ENCODE peak calls at places on chromosomes 13 and 19, in six cellular contexts. One of them, this sample, is unnamed.

GRCh38 chr13:25839356-25839755 is 212.5 kb downstream of the SHISA2 start:
- DNase-seq in A549: no peak
- DNase-seq in HepG2: no peak
- DNase-seq in K562: no peak
- DNase-seq in endothelial cell of umbilical vein: no peak
- DNase-seq in GM12878: no peak
- DNase-seq in this sample: no peak

GRCh38 chr19:40633207-40633606 is 32.0 kb downstream of the LTBP4 start:
- DNase-seq in A549: no peak
- DNase-seq in HepG2: peak; percentile 25
- DNase-seq in K562: no peak
- DNase-seq in endothelial cell of umbilical vein: no peak
- DNase-seq in GM12878: no peak
- DNase-seq in this sample: no peak

GRCh38 chr13:68523838-68524424 is 1293.8 kb upstream of the PCDH9 start:
- DNase-seq in A549: no peak
- DNase-seq in HepG2: no peak
- DNase-seq in K562: no peak
- DNase-seq in endothelial cell of umbilical vein: no peak
- DNase-seq in GM12878: no peak
- DNase-seq in this sample: no peak

GRCh38 chr19:12656899-12657571 is 9.5 kb downstream of the MAN2B1 start:
- DNase-seq in A549: no peak
- DNase-seq in HepG2: no peak
- DNase-seq in K562: peak; percentile 85
- DNase-seq in endothelial cell of umbilical vein: no peak
- DNase-seq in GM12878: no peak
- DNase-seq in this sample: no peak

GRCh38 chr19:5969476-5969875 is 8.5 kb downstream of the RANBP3 start:
- DNase-seq in A549: no peak
- DNase-seq in HepG2: no peak
- DNase-seq in K562: no peak
- DNase-seq in endothelial cell of umbilical vein: no peak
- DNase-seq in GM12878: no peak
- DNase-seq in this sample: no peak

GRCh38 chr13:48192536-48192935 is 40.5 kb upstream of the ITM2B start:
- DNase-seq in A549: no peak
- DNase-seq in HepG2: no peak
- DNase-seq in K562: no peak
- DNase-seq in endothelial cell of umbilical vein: no peak
- DNase-seq in GM12878: no peak
- DNase-seq in this sample: no peak

GRCh38 chr19:3855321-3855720 is 13.5 kb downstream of the ZFR2 start:
- DNase-seq in A549: peak; percentile 11
- DNase-seq in HepG2: peak; percentile 76
- DNase-seq in K562: no peak
- DNase-seq in endothelial cell of umbilical vein: no peak
- DNase-seq in GM12878: no peak
- DNase-seq in this sample: no peak

GRCh38 chr13:113651511-113652403 is 6.2 kb downstream of the ATP4B start:
- DNase-seq in A549: no peak
- DNase-seq in HepG2: no peak
- DNase-seq in K562: no peak
- DNase-seq in endothelial cell of umbilical vein: no peak
- DNase-seq in GM12878: no peak
- DNase-seq in this sample: no peak

GRCh38 chr19:784541-784940 is 12.7 kb upstream of the PTBP1 start:
- DNase-seq in A549: peak; percentile 61
- DNase-seq in HepG2: no peak
- DNase-seq in K562: no peak
- DNase-seq in endothelial cell of umbilical vein: no peak
- DNase-seq in GM12878: no peak
- DNase-seq in this sample: no peak

GRCh38 chr13:93230466-93230865 is 3.9 kb downstream of the GPC6 start:
- DNase-seq in A549: no peak
- DNase-seq in HepG2: peak; percentile 55
- DNase-seq in K562: no peak
- DNase-seq in endothelial cell of umbilical vein: no peak
- DNase-seq in GM12878: no peak
- DNase-seq in this sample: no peak

GRCh38 chr13:33033361-33033812 is 17.2 kb downstream of the KL start:
- DNase-seq in A549: no peak
- DNase-seq in HepG2: no peak
- DNase-seq in K562: no peak
- DNase-seq in endothelial cell of umbilical vein: no peak
- DNase-seq in GM12878: no peak
- DNase-seq in this sample: peak; percentile 41

GRCh38 chr13:79870123-79870522 is 389.2 kb downstream of the NDFIP2 start:
- DNase-seq in A549: no peak
- DNase-seq in HepG2: no peak
- DNase-seq in K562: no peak
- DNase-seq in endothelial cell of umbilical vein: peak; percentile 68
- DNase-seq in GM12878: no peak
- DNase-seq in this sample: no peak

GRCh38 chr13:93655132-93655531 is 428.5 kb downstream of the GPC6 start:
- DNase-seq in A549: no peak
- DNase-seq in HepG2: no peak
- DNase-seq in K562: no peak
- DNase-seq in endothelial cell of umbilical vein: no peak
- DNase-seq in GM12878: no peak
- DNase-seq in this sample: no peak

GRCh38 chr13:20035130-20035529 is 76.6 kb downstream of the ZMYM2 start:
- DNase-seq in A549: peak; percentile 26
- DNase-seq in HepG2: no peak
- DNase-seq in K562: no peak
- DNase-seq in endothelial cell of umbilical vein: no peak
- DNase-seq in GM12878: no peak
- DNase-seq in this sample: no peak

GRCh38 chr19:7722231-7722651 is 9.7 kb downstream of the CLEC4G start:
- DNase-seq in A549: no peak
- DNase-seq in HepG2: no peak
- DNase-seq in K562: no peak
- DNase-seq in endothelial cell of umbilical vein: no peak
- DNase-seq in GM12878: peak; percentile 70
- DNase-seq in this sample: no peak

GRCh38 chr13:35356572-35356971 is 119.9 kb downstream of the MAB21L1 start:
- DNase-seq in A549: no peak
- DNase-seq in HepG2: no peak
- DNase-seq in K562: no peak
- DNase-seq in endothelial cell of umbilical vein: peak; percentile 80
- DNase-seq in GM12878: no peak
- DNase-seq in this sample: peak; percentile 84

GRCh38 chr19:40803857-40804782 is 5.1 kb downstream of the EGLN2 start:
- DNase-seq in A549: no peak
- DNase-seq in HepG2: peak; percentile 52
- DNase-seq in K562: no peak
- DNase-seq in endothelial cell of umbilical vein: no peak
- DNase-seq in GM12878: peak; percentile 57
- DNase-seq in this sample: peak; percentile 34

GRCh38 chr19:35959040-35959967 is 23.1 kb downstream of the LRFN3 start:
- DNase-seq in A549: no peak
- DNase-seq in HepG2: no peak
- DNase-seq in K562: peak; percentile 57
- DNase-seq in endothelial cell of umbilical vein: no peak
- DNase-seq in GM12878: no peak
- DNase-seq in this sample: no peak
- TF ChIP-seq MAX in A549: no peak
- TF ChIP-seq MAX in HepG2: no peak
- TF ChIP-seq MAX in K562: no peak
- TF ChIP-seq MAX in endothelial cell of umbilical vein: no peak
- TF ChIP-seq MAX in GM12878: no peak
- TF ChIP-seq MAX in this sample: no peak

DNA sequence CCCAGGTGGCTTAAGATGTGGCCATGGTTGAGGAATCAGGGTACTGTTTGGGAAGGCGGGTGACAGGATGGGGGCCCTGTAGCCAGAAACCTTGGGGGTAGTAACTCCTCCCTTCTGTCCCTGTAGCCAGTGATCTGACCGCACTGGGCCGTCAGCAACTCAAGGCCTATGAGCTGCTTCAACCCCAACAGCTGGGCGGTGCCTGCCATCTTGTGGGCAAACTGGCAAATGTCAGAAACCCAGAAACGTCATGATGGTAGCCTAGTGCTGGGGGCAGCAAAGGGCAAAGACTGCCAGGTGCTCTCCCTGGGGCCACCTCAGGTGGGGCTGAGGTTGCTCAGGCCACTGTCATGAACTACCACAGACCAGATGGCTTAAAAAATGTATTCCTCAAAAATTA is 3.5 kb downstream of the COPE start:
- DNase-seq in A549: peak; percentile 68
- DNase-seq in HepG2: peak; percentile 54
- DNase-seq in K562: no peak
- DNase-seq in endothelial cell of umbilical vein: peak; percentile 55
- DNase-seq in GM12878: no peak
- DNase-seq in this sample: peak; percentile 70
- TF ChIP-seq MYC in A549: no peak
- TF ChIP-seq MYC in HepG2: peak; percentile 21
- TF ChIP-seq MYC in K562: no peak
- TF ChIP-seq MYC in endothelial cell of umbilical vein: no peak
- TF ChIP-seq MYC in GM12878: no peak
- TF ChIP-seq MYC in this sample: no peak

GRCh38 chr19:58409010-58409790 is 751 bp downstream of the ZNF584 start:
- DNase-seq in A549: peak; percentile 66
- DNase-seq in HepG2: no peak
- DNase-seq in K562: no peak
- DNase-seq in endothelial cell of umbilical vein: peak; percentile 34
- DNase-seq in GM12878: no peak
- DNase-seq in this sample: peak; percentile 66

GRCh38 chr19:58407658-58408151 is 744 bp upstream of the ZNF584 start:
- DNase-seq in A549: no peak
- DNase-seq in HepG2: peak; percentile 57
- DNase-seq in K562: no peak
- DNase-seq in endothelial cell of umbilical vein: no peak
- DNase-seq in GM12878: no peak
- DNase-seq in this sample: no peak

GRCh38 chr19:58408152-58409009 is at the start of gene ZNF584:
- DNase-seq in A549: peak; percentile 96
- DNase-seq in HepG2: peak; percentile 89
- DNase-seq in K562: peak; percentile 94
- DNase-seq in endothelial cell of umbilical vein: peak; percentile 94
- DNase-seq in GM12878: peak; percentile 60
- DNase-seq in this sample: peak; percentile 98

GRCh38 chr19:58401825-58402433 is 6.5 kb downstream of the RNF225 start:
- DNase-seq in A549: no peak
- DNase-seq in HepG2: no peak
- DNase-seq in K562: peak; percentile 16
- DNase-seq in endothelial cell of umbilical vein: no peak
- DNase-seq in GM12878: no peak
- DNase-seq in this sample: no peak

GRCh38 chr19:58406818-58407657 is 1.4 kb upstream of the ZNF584 start:
- DNase-seq in A549: peak; percentile 60
- DNase-seq in HepG2: peak; percentile 58
- DNase-seq in K562: no peak
- DNase-seq in endothelial cell of umbilical vein: no peak
- DNase-seq in GM12878: no peak
- DNase-seq in this sample: peak; percentile 47
- H3K4me3 ChIP-seq in A549: peak overlapping the region; percentile 96
- H3K4me3 ChIP-seq in HepG2: peak overlapping the region; percentile 95
- H3K4me3 ChIP-seq in K562: peak overlapping the region; percentile 87
- H3K4me3 ChIP-seq in endothelial cell of umbilical vein: no peak overlapping the region
- H3K4me3 ChIP-seq in GM12878: peak overlapping the region; percentile 90
- H3K4me3 ChIP-seq in this sample: peak overlapping the region; percentile 69

GRCh38 chr13:73109969-73110368 is 51.2 kb downstream of the KLF5 start:
- DNase-seq in A549: no peak
- DNase-seq in HepG2: no peak
- DNase-seq in K562: no peak
- DNase-seq in endothelial cell of umbilical vein: no peak
- DNase-seq in GM12878: no peak
- DNase-seq in this sample: no peak

GRCh38 chr13:73107970-73108369 is 49.2 kb downstream of the KLF5 start:
- DNase-seq in A549: no peak
- DNase-seq in HepG2: no peak
- DNase-seq in K562: no peak
- DNase-seq in endothelial cell of umbilical vein: no peak
- DNase-seq in GM12878: no peak
- DNase-seq in this sample: no peak

GRCh38 chr13:73106513-73107214 is 47.9 kb downstream of the KLF5 start:
- DNase-seq in A549: no peak
- DNase-seq in HepG2: no peak
- DNase-seq in K562: no peak
- DNase-seq in endothelial cell of umbilical vein: no peak
- DNase-seq in GM12878: no peak
- DNase-seq in this sample: no peak

GRCh38 chr13:73109288-73109899 is 50.6 kb downstream of the KLF5 start:
- DNase-seq in A549: no peak
- DNase-seq in HepG2: no peak
- DNase-seq in K562: no peak
- DNase-seq in endothelial cell of umbilical vein: no peak
- DNase-seq in GM12878: no peak
- DNase-seq in this sample: no peak

DNA sequence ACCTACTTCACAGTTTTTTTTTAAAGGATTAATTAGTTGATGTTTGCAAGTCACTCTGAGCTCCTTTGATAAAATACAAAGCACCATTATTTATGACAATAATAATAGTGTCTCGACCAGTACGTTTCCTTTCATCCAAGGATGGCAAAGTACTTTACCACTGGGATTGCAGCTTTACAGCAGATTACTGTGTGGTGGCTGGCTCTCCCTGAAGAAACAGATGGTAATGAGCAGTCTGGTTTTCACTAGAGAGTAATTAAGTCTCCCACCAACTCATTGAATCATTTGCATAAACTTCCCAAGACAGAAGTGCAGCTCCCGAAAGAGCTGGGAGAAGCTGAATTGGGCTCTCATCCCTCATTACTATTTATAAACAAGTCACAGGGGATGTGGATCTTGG is 48.7 kb downstream of the KLF5 start:
- DNase-seq in A549: no peak
- DNase-seq in HepG2: no peak
- DNase-seq in K562: no peak
- DNase-seq in endothelial cell of umbilical vein: no peak
- DNase-seq in GM12878: no peak
- DNase-seq in this sample: no peak
- TF ChIP-seq MAX in A549: no peak
- TF ChIP-seq MAX in HepG2: no peak
- TF ChIP-seq MAX in K562: no peak
- TF ChIP-seq MAX in endothelial cell of umbilical vein: no peak
- TF ChIP-seq MAX in GM12878: no peak
- TF ChIP-seq MAX in this sample: no peak

GRCh38 chr13:46683879-46684278 is 113.1 kb downstream of the ESD start:
- DNase-seq in A549: no peak
- DNase-seq in HepG2: no peak
- DNase-seq in K562: no peak
- DNase-seq in endothelial cell of umbilical vein: no peak
- DNase-seq in GM12878: no peak
- DNase-seq in this sample: peak; percentile 20
- TF ChIP-seq MYC in A549: no peak
- TF ChIP-seq MYC in HepG2: no peak
- TF ChIP-seq MYC in K562: no peak
- TF ChIP-seq MYC in endothelial cell of umbilical vein: no peak
- TF ChIP-seq MYC in GM12878: no peak
- TF ChIP-seq MYC in this sample: no peak